ENCODE peak calls at places on chromosome 10, in six cellular contexts. S is endothelial cell of umbilical vein, G is A549, W is GM12878, L is HepG2, T is K562. Z is an unnamed sample.

GRCh38 chr10:115827650-115828049 is 445.4 kb downstream of the GFRA1 start:
- DNase-seq in T (no peak), S (no peak), L (no peak), G (no peak), W (no peak), Z (no peak)

GRCh38 chr10:26780793-26781601 is 79.8 kb downstream of the ABI1 start:
- DNase-seq in L (no peak), S (no peak), G (peak; percentile 65), W (peak; percentile 69), T (no peak), Z (no peak)

GRCh38 chr10:84156768-84157167 is 16.8 kb upstream of the GPR15LG start:
- DNase-seq in T (no peak), L (no peak), S (no peak), W (no peak), G (no peak), Z (peak; percentile 99)

GRCh38 chr10:30857803-30858202 is 173.9 kb downstream of the ZNF438 start:
- DNase-seq in L (no peak), G (no peak), S (peak; percentile 50), T (no peak), W (no peak), Z (peak; percentile 92)

GRCh38 chr10:9147475-9147874 is 1093.0 kb downstream of the GATA3 start:
- DNase-seq in S (no peak), T (no peak), L (no peak), W (no peak), G (no peak), Z (no peak)

GRCh38 chr10:45374451-45375052 is 536 bp downstream of the ALOX5 start:
- DNase-seq in S (no peak), L (no peak), W (no peak), T (peak; percentile 18), G (no peak), Z (peak; percentile 52)

GRCh38 chr10:71396084-71396713 is 521 bp upstream of the CDH23 start:
- DNase-seq in S (no peak), T (peak; percentile 57), L (no peak), G (peak; percentile 75), W (no peak), Z (no peak)

GRCh38 chr10:6171891-6172354 is 30.8 kb upstream of the PFKFB3 start:
- DNase-seq in S (peak; percentile 88), G (no peak), L (no peak), W (peak; percentile 24), T (no peak), Z (peak; percentile 87)

GRCh38 chr10:17756557-17757208 is 4.7 kb downstream of the TMEM236 start:
- DNase-seq in T (no peak), W (peak; percentile 53), L (peak; percentile 18), S (no peak), G (peak; percentile 21), Z (no peak)

GRCh38 chr10:98608417-98608816 is 161.7 kb upstream of the HPS1 start:
- DNase-seq in G (no peak), S (no peak), W (no peak), T (no peak), L (no peak), Z (no peak)

GRCh38 chr10:117240730-117241529 is at the start of gene SLC18A2:
- DNase-seq in L (no peak), W (no peak), T (peak; percentile 39), G (no peak), S (no peak), Z (no peak)

GRCh38 chr10:125057158-125058001 is 103.0 kb downstream of the CTBP2 start:
- DNase-seq in T (peak; percentile 8), L (no peak), S (peak; percentile 99), W (no peak), G (no peak), Z (peak; percentile 69)

GRCh38 chr10:129968937-129969527 is 5.0 kb upstream of the EBF3 start:
- DNase-seq in S (peak; percentile 36), W (no peak), L (peak; percentile 9), G (peak; percentile 58), T (no peak), Z (peak; percentile 82)

GRCh38 chr10:83372646-83373045 is 766.7 kb upstream of the GHITM start:
- DNase-seq in L (no peak), T (no peak), W (no peak), G (no peak), S (no peak), Z (no peak)

DNA sequence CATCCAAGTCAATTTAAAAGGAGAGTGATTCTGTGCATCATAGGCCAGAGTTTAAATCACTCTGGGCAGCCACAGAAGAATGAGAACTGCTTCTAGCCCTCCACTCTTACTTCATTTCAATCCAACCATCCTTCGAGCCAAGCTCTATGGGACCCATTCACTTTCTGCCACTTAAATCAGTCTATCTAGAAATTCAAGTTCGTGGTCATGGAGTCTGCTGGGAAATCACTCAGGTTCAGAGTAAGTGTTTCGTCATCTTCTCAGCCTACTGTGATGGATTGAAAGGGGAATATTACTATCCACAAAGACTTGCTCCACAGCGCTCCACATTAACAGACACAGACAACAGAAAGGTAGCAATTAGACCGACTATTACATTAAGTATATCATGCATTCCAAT is 4.6 kb downstream of the DCLRE1C start:
- DNase-seq in L (no peak), S (no peak), G (no peak), T (no peak), W (no peak), Z (peak; percentile 22)
- TF ChIP-seq POLR2A in L (no peak), S (no peak), G (no peak), T (no peak), W (no peak), Z (no peak)

GRCh38 chr10:118595064-118595420 is 406 bp downstream of the PRLHR start:
- DNase-seq in L (no peak), G (no peak), T (no peak), W (no peak), S (no peak), Z (no peak)

GRCh38 chr10:118594392-118595063 is 920 bp downstream of the PRLHR start:
- DNase-seq in S (peak; percentile 35), L (no peak), T (peak; percentile 18), G (peak; percentile 53), W (no peak), Z (no peak)

GRCh38 chr10:118596426-118597124 is 1.1 kb upstream of the PRLHR start:
- DNase-seq in G (no peak), W (no peak), L (no peak), S (no peak), T (no peak), Z (no peak)

GRCh38 chr10:118592675-118593330 is 2.6 kb downstream of the PRLHR start:
- DNase-seq in L (no peak), W (no peak), S (no peak), T (no peak), G (no peak), Z (no peak)

GRCh38 chr10:118595598-118596425 is at the start of gene PRLHR:
- DNase-seq in W (no peak), G (peak; percentile 35), T (peak; percentile 11), S (no peak), L (no peak), Z (peak; percentile 8)
- TF ChIP-seq MYC in W (no peak), G (no peak), T (no peak), S (no peak), L (no peak), Z (no peak)

GRCh38 chr10:35895331-35895730 is 253.2 kb upstream of the FZD8 start:
- DNase-seq in W (no peak), S (no peak), G (no peak), T (no peak), L (no peak), Z (no peak)
- H3K4me3 ChIP-seq in W (no peak overlapping the region), S (no peak overlapping the region), G (no peak overlapping the region), T (no peak overlapping the region), L (no peak overlapping the region), Z (no peak overlapping the region)

GRCh38 chr10:77583527-77583926 is 54.1 kb downstream of the KCNMA1 start:
- DNase-seq in S (no peak), L (no peak), G (no peak), W (no peak), T (no peak), Z (no peak)

GRCh38 chr10:77588886-77589285 is 48.7 kb downstream of the KCNMA1 start:
- DNase-seq in S (no peak), T (no peak), G (no peak), L (no peak), W (no peak), Z (no peak)

GRCh38 chr10:77590344-77591237 is 47.0 kb downstream of the KCNMA1 start:
- DNase-seq in S (no peak), G (no peak), L (no peak), W (no peak), T (no peak), Z (no peak)

GRCh38 chr10:77587424-77587806 is 50.2 kb downstream of the KCNMA1 start:
- DNase-seq in G (no peak), L (no peak), T (no peak), S (no peak), W (no peak), Z (no peak)

DNA sequence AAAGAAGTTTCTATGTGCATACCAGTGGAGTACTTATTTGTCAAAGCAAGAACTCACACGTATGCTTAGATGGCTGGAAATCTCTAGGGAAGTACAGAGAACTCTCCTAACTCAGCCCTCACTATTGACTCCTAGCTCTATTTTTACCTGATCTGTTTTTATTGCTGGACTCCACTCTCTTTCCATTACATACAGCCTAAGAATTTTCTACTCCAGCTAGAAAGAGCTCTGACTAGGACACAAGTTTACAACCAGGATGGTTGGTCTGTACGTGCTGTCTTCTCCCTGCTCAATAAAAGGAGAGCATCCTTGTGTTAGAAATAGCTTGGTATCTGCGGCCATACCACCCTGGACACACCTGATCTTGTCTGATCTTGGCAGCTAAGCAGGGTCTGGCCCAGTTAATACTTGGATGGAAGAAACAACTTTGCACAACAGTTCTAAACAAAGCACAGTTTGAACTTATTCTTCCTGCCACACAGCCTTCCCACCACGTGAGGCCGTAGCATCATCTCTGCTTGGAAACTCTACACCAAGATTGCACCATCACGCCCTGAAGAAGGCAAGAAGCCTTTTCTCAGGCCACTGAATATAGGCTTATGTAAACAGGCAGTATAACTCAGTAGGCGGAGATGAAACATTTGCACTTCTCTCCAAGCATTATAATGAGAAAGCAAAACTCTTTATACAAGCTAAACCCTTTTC is 50.7 kb downstream of the KCNMA1 start:
- DNase-seq in L (no peak), T (no peak), G (no peak), W (no peak), S (no peak), Z (peak; percentile 45)
- TF ChIP-seq POLR2A in L (no peak), T (no peak), G (no peak), W (no peak), S (no peak), Z (no peak)

DNA sequence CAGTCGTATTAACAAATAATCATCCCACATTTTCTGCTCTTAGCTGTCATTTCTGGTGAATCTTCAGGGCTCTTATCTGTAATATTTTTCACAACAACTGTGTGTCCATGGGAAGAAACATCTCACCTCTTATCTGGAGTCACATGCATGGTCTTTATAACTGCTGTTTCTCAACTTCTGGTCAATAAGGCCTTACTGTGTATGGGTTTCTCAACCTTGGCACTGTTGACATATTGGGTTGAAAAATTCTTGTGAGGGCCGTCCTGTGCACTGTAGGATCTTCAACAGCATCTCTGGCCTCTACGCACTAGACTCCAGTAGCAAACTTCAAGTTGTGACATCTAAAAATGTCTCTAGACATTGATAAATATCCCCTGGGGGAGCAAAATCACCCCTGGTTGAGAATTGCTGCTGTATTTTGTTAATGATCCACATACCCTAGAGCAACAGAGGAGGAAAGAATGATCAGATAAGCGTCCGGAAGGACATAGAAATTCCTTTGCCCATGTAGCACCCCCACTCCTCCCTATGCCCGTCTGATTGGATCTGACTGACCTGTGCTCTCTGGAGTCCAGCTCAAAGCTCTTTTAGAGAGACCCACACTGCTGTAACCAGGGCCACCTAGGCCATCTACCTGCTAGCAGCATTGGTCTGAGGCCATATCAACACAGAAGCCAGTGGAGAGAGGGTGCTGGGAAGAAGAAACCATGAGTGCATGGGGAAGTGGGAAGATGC is 423.5 kb upstream of the ZMIZ1 start:
- DNase-seq in G (no peak), W (no peak), T (no peak), L (peak; percentile 77), S (no peak), Z (no peak)
- TF ChIP-seq MYC in G (no peak), W (no peak), T (no peak), L (no peak), S (no peak), Z (no peak)

GRCh38 chr10:113122947-113123346 is 172.9 kb downstream of the TCF7L2 start:
- DNase-seq in L (no peak), T (no peak), G (no peak), S (no peak), W (no peak), Z (no peak)
- H3K4me3 ChIP-seq in L (no peak overlapping the region), T (no peak overlapping the region), G (no peak overlapping the region), S (no peak overlapping the region), W (no peak overlapping the region), Z (no peak overlapping the region)